ENCODE peak calls at places on chromosomes 7 and 10, in four cellular contexts. One of them, this sample, is unnamed.

GRCh38 chr7:8044761-8045430 is 76.3 kb downstream of the GLCCI1 start:
- ATAC-seq in left lung: no peak
- ATAC-seq in A549: no peak
- ATAC-seq in right cardiac atrium: no peak
- ATAC-seq in this sample: no peak

GRCh38 chr7:30321089-30321991 is 36.9 kb downstream of the ZNRF2 start:
- ATAC-seq in left lung: peak; percentile 51
- ATAC-seq in A549: no peak
- ATAC-seq in right cardiac atrium: peak; percentile 61
- ATAC-seq in this sample: no peak

GRCh38 chr7:36820527-36821170 is 96.4 kb upstream of the AOAH start:
- ATAC-seq in left lung: no peak
- ATAC-seq in A549: no peak
- ATAC-seq in right cardiac atrium: no peak
- ATAC-seq in this sample: peak; percentile 51

GRCh38 chr10:113007821-113008220 is 57.8 kb downstream of the TCF7L2 start:
- ATAC-seq in left lung: peak; percentile 36
- ATAC-seq in A549: no peak
- ATAC-seq in right cardiac atrium: peak; percentile 14
- ATAC-seq in this sample: no peak

GRCh38 chr10:131982185-131982756 is 548 bp upstream of the BNIP3 start:
- ATAC-seq in left lung: peak; percentile 1
- ATAC-seq in A549: no peak
- ATAC-seq in right cardiac atrium: peak; percentile 2
- ATAC-seq in this sample: peak; percentile 8

GRCh38 chr7:131015131-131015954 is 281.3 kb upstream of the KLF14 start:
- ATAC-seq in left lung: no peak
- ATAC-seq in A549: peak; percentile 55
- ATAC-seq in right cardiac atrium: no peak
- ATAC-seq in this sample: no peak

GRCh38 chr7:138151731-138152577 is 75.7 kb downstream of the AKR1D1 start:
- ATAC-seq in left lung: no peak
- ATAC-seq in A549: no peak
- ATAC-seq in right cardiac atrium: no peak
- ATAC-seq in this sample: no peak

GRCh38 chr10:23368816-23369640 is 24.4 kb upstream of the C10orf67 start:
- ATAC-seq in left lung: no peak
- ATAC-seq in A549: no peak
- ATAC-seq in right cardiac atrium: no peak
- ATAC-seq in this sample: no peak

GRCh38 chr10:123154943-123155505 is 822 bp downstream of the BUB3 start:
- ATAC-seq in left lung: peak; percentile 56
- ATAC-seq in A549: peak; percentile 74
- ATAC-seq in right cardiac atrium: peak; percentile 15
- ATAC-seq in this sample: no peak

GRCh38 chr7:129205987-129206785 is 17.8 kb downstream of the SMO start:
- ATAC-seq in left lung: no peak
- ATAC-seq in A549: no peak
- ATAC-seq in right cardiac atrium: no peak
- ATAC-seq in this sample: peak; percentile 10

GRCh38 chr7:134512271-134512670 is 15.1 kb upstream of the AKR1B10 start:
- ATAC-seq in left lung: no peak
- ATAC-seq in A549: no peak
- ATAC-seq in right cardiac atrium: no peak
- ATAC-seq in this sample: no peak

GRCh38 chr7:117165656-117166055 is 157.2 kb downstream of the WNT2 start:
- ATAC-seq in left lung: peak; percentile 93
- ATAC-seq in A549: no peak
- ATAC-seq in right cardiac atrium: peak; percentile 85
- ATAC-seq in this sample: peak; percentile 51

GRCh38 chr7:40507166-40507565 is 372.4 kb downstream of the SUGCT start:
- ATAC-seq in left lung: peak; percentile 18
- ATAC-seq in A549: no peak
- ATAC-seq in right cardiac atrium: no peak
- ATAC-seq in this sample: no peak

GRCh38 chr10:103890194-103890658 is 27.8 kb downstream of the STN1 start:
- ATAC-seq in left lung: peak; percentile 74
- ATAC-seq in A549: peak; percentile 87
- ATAC-seq in right cardiac atrium: peak; percentile 4
- ATAC-seq in this sample: no peak

DNA sequence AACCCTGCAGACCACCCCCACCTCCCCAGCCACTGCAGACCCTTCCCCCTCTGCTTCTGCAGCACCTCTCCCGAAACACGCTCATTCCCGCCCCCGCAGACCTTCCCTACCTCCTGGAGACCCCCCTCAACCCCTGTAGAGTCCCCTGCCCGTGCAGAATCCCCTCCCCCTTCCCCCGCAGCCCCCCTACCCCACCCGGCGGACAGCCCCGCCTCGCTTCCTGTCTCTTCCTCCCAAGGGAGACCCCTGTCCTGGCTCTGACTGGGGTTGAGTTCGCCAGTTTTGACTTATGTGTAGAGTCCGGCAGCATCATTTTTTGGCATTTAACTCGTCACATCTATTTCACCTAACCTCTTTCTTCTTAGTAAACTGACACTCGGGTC is 53.9 kb downstream of the ALOX5 start:
- ATAC-seq in left lung: no peak
- ATAC-seq in A549: no peak
- ATAC-seq in right cardiac atrium: no peak
- ATAC-seq in this sample: no peak
- H3K27ac ChIP-seq in left lung: no peak overlapping the region
- H3K27ac ChIP-seq in A549: no peak overlapping the region
- H3K27ac ChIP-seq in right cardiac atrium: no peak overlapping the region
- H3K27ac ChIP-seq in this sample: no peak overlapping the region

GRCh38 chr10:69090687-69091450 is 3.0 kb downstream of the SRGN start:
- ATAC-seq in left lung: no peak
- ATAC-seq in A549: no peak
- ATAC-seq in right cardiac atrium: no peak
- ATAC-seq in this sample: no peak

GRCh38 chr10:69088471-69088769 is 517 bp downstream of the SRGN start:
- ATAC-seq in left lung: no peak
- ATAC-seq in A549: peak; percentile 20
- ATAC-seq in right cardiac atrium: no peak
- ATAC-seq in this sample: no peak

GRCh38 chr10:69089638-69090599 is 2.0 kb downstream of the SRGN start:
- ATAC-seq in left lung: peak; percentile 31
- ATAC-seq in A549: no peak
- ATAC-seq in right cardiac atrium: peak; percentile 17
- ATAC-seq in this sample: peak; percentile 15

GRCh38 chr10:69087600-69088470 is at the start of gene SRGN:
- ATAC-seq in left lung: peak; percentile 78
- ATAC-seq in A549: peak; percentile 75
- ATAC-seq in right cardiac atrium: peak; percentile 90
- ATAC-seq in this sample: peak; percentile 82

GRCh38 chr10:69088801-69089501 is 1.0 kb downstream of the SRGN start:
- ATAC-seq in left lung: peak; percentile 28
- ATAC-seq in A549: peak; percentile 46
- ATAC-seq in right cardiac atrium: no peak
- ATAC-seq in this sample: no peak
- H3K4me3 ChIP-seq in left lung: peak overlapping the region; percentile 55
- H3K4me3 ChIP-seq in A549: peak overlapping the region; percentile 59
- H3K4me3 ChIP-seq in right cardiac atrium: peak overlapping the region; percentile 91
- H3K4me3 ChIP-seq in this sample: peak overlapping the region; percentile 41

GRCh38 chr7:151494569-151495284 is 25.0 kb downstream of the RHEB start:
- ATAC-seq in left lung: peak; percentile 64
- ATAC-seq in A549: no peak
- ATAC-seq in right cardiac atrium: no peak
- ATAC-seq in this sample: no peak

GRCh38 chr7:151501676-151502075 is 18.0 kb downstream of the RHEB start:
- ATAC-seq in left lung: no peak
- ATAC-seq in A549: no peak
- ATAC-seq in right cardiac atrium: no peak
- ATAC-seq in this sample: no peak

GRCh38 chr7:151498495-151498894 is 21.2 kb downstream of the RHEB start:
- ATAC-seq in left lung: no peak
- ATAC-seq in A549: no peak
- ATAC-seq in right cardiac atrium: no peak
- ATAC-seq in this sample: no peak

GRCh38 chr7:151495360-151495759 is 24.3 kb downstream of the RHEB start:
- ATAC-seq in left lung: no peak
- ATAC-seq in A549: no peak
- ATAC-seq in right cardiac atrium: no peak
- ATAC-seq in this sample: no peak

GRCh38 chr7:151497306-151497871 is 22.3 kb downstream of the RHEB start:
- ATAC-seq in left lung: no peak
- ATAC-seq in A549: no peak
- ATAC-seq in right cardiac atrium: no peak
- ATAC-seq in this sample: no peak
- H3K27ac ChIP-seq in left lung: no peak overlapping the region
- H3K27ac ChIP-seq in A549: no peak overlapping the region
- H3K27ac ChIP-seq in right cardiac atrium: no peak overlapping the region
- H3K27ac ChIP-seq in this sample: no peak overlapping the region

GRCh38 chr7:127758845-127759244 is 106.9 kb downstream of the SND1 start:
- ATAC-seq in left lung: no peak
- ATAC-seq in A549: no peak
- ATAC-seq in right cardiac atrium: no peak
- ATAC-seq in this sample: no peak
- H3K4me3 ChIP-seq in left lung: no peak overlapping the region
- H3K4me3 ChIP-seq in A549: no peak overlapping the region
- H3K4me3 ChIP-seq in right cardiac atrium: no peak overlapping the region
- H3K4me3 ChIP-seq in this sample: no peak overlapping the region

GRCh38 chr10:95831515-95831914 is 75.6 kb downstream of the ENTPD1 start:
- ATAC-seq in left lung: no peak
- ATAC-seq in A549: no peak
- ATAC-seq in right cardiac atrium: no peak
- ATAC-seq in this sample: no peak

GRCh38 chr10:95831076-95831475 is 75.1 kb downstream of the ENTPD1 start:
- ATAC-seq in left lung: no peak
- ATAC-seq in A549: no peak
- ATAC-seq in right cardiac atrium: no peak
- ATAC-seq in this sample: no peak

GRCh38 chr10:95832216-95833037 is 75.3 kb upstream of the CC2D2B start:
- ATAC-seq in left lung: no peak
- ATAC-seq in A549: no peak
- ATAC-seq in right cardiac atrium: peak; percentile 51
- ATAC-seq in this sample: peak; percentile 36

GRCh38 chr10:95834375-95834774 is 73.4 kb upstream of the CC2D2B start:
- ATAC-seq in left lung: no peak
- ATAC-seq in A549: no peak
- ATAC-seq in right cardiac atrium: no peak
- ATAC-seq in this sample: no peak

DNA sequence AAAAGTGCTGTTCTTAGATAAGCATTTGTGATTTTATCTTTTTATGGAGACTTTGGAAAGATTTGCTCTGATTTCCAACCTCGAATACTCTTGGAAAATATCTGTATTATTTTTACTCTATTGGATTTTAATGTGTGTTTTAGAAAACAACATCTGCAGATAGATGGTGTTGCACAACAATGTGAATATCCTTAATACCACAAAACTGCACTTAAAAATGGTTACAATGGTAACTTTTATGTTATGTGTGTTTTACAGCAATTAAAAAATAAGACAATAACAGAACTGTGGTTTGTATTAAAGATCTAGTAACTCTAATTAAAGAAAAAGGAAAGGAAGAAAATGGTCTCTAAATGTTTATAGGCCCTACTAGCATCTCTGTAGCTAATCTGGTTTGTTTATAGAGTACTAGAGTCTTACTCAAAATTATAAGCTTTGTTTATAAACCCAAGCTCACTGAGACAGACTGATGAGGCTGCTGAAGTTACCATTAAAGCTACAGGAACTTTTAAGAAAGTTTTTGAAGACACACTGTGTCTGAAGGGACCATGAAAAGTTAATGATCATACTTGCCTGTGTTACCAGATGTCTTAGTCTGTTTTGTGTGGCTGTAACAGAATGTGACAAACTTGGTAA is 74.6 kb upstream of the CC2D2B start:
- ATAC-seq in left lung: no peak
- ATAC-seq in A549: no peak
- ATAC-seq in right cardiac atrium: no peak
- ATAC-seq in this sample: no peak
- H3K27ac ChIP-seq in left lung: peak overlapping the region; percentile 29
- H3K27ac ChIP-seq in A549: no peak overlapping the region
- H3K27ac ChIP-seq in right cardiac atrium: no peak overlapping the region
- H3K27ac ChIP-seq in this sample: peak overlapping the region; percentile 69